ENCODE peak calls at places on chromosomes 16 and 17, in six cellular contexts. One of them, this sample, is unnamed.

GRCh38 chr17:21210411-21211076 is 3.4 kb downstream of the TMEM11 start:
- DNase-seq in progenitor cell of endocrine pancreas: no peak
- DNase-seq in SK-N-SH: no peak
- DNase-seq in uterus: no peak
- DNase-seq in CD4-positive, alpha-beta T cell: no peak
- DNase-seq in A549: no peak
- DNase-seq in this sample: no peak

GRCh38 chr17:28643979-28644781 is 778 bp downstream of the BLTP2 start:
- DNase-seq in progenitor cell of endocrine pancreas: peak
- DNase-seq in SK-N-SH: peak
- DNase-seq in uterus: no peak
- DNase-seq in CD4-positive, alpha-beta T cell: peak
- DNase-seq in A549: peak
- DNase-seq in this sample: peak

GRCh38 chr17:70074236-70074830 is 692 bp upstream of the KCNJ16 start:
- DNase-seq in progenitor cell of endocrine pancreas: no peak
- DNase-seq in SK-N-SH: no peak
- DNase-seq in uterus: no peak
- DNase-seq in CD4-positive, alpha-beta T cell: no peak
- DNase-seq in A549: no peak
- DNase-seq in this sample: no peak

GRCh38 chr17:50035930-50036329 is 20.0 kb upstream of the ITGA3 start:
- DNase-seq in progenitor cell of endocrine pancreas: no peak
- DNase-seq in SK-N-SH: no peak
- DNase-seq in uterus: no peak
- DNase-seq in CD4-positive, alpha-beta T cell: no peak
- DNase-seq in A549: no peak
- DNase-seq in this sample: no peak

GRCh38 chr17:32016231-32016630 is 9.0 kb downstream of the LRRC37B start:
- DNase-seq in progenitor cell of endocrine pancreas: no peak
- DNase-seq in SK-N-SH: no peak
- DNase-seq in uterus: no peak
- DNase-seq in CD4-positive, alpha-beta T cell: no peak
- DNase-seq in A549: no peak
- DNase-seq in this sample: no peak

GRCh38 chr16:69187891-69188451 is 1.0 kb downstream of the SNTB2 start:
- DNase-seq in progenitor cell of endocrine pancreas: peak
- DNase-seq in SK-N-SH: no peak
- DNase-seq in uterus: peak
- DNase-seq in CD4-positive, alpha-beta T cell: peak
- DNase-seq in A549: peak
- DNase-seq in this sample: peak

GRCh38 chr17:65756760-65757159 is 195.3 kb upstream of the AXIN2 start:
- DNase-seq in progenitor cell of endocrine pancreas: no peak
- DNase-seq in SK-N-SH: no peak
- DNase-seq in uterus: no peak
- DNase-seq in CD4-positive, alpha-beta T cell: no peak
- DNase-seq in A549: no peak
- DNase-seq in this sample: no peak

GRCh38 chr17:75511270-75511609 is 4.1 kb downstream of the CASKIN2 start:
- DNase-seq in progenitor cell of endocrine pancreas: no peak
- DNase-seq in SK-N-SH: no peak
- DNase-seq in uterus: no peak
- DNase-seq in CD4-positive, alpha-beta T cell: no peak
- DNase-seq in A549: no peak
- DNase-seq in this sample: no peak

GRCh38 chr16:27337024-27337423 is 23.2 kb downstream of the IL4R start:
- DNase-seq in progenitor cell of endocrine pancreas: no peak
- DNase-seq in SK-N-SH: no peak
- DNase-seq in uterus: no peak
- DNase-seq in CD4-positive, alpha-beta T cell: no peak
- DNase-seq in A549: no peak
- DNase-seq in this sample: no peak

GRCh38 chr17:42133461-42134041 is 10.9 kb downstream of the HSPB9 start:
- DNase-seq in progenitor cell of endocrine pancreas: no peak
- DNase-seq in SK-N-SH: no peak
- DNase-seq in uterus: no peak
- DNase-seq in CD4-positive, alpha-beta T cell: peak
- DNase-seq in A549: no peak
- DNase-seq in this sample: no peak

GRCh38 chr17:65697661-65698060 is 136.2 kb upstream of the AXIN2 start:
- DNase-seq in progenitor cell of endocrine pancreas: no peak
- DNase-seq in SK-N-SH: no peak
- DNase-seq in uterus: no peak
- DNase-seq in CD4-positive, alpha-beta T cell: no peak
- DNase-seq in A549: no peak
- DNase-seq in this sample: no peak

DNA sequence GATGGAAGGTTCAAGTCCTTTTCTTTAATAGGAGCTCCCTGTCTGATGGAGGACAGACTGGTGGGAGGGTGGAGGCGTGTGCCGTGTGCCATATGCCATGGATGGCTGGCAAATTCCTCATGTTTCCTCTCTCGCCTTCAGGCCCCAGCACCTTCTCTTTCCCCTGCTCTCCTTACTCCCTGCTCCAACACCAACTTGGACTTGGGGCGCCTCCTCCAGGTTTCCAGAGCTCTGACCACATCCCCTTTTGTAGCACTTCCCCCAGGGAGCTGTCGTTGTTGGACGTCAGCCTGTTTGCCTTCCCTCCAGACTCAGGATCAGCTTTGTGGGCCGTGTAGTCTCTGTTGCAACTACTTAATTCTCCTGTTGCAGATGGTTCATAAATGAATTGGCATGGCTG is 30.7 kb downstream of the TMC7 start:
- DNase-seq in progenitor cell of endocrine pancreas: no peak
- DNase-seq in SK-N-SH: no peak
- DNase-seq in uterus: no peak
- DNase-seq in CD4-positive, alpha-beta T cell: no peak
- DNase-seq in A549: peak
- DNase-seq in this sample: no peak
- TF ChIP-seq CTCF in progenitor cell of endocrine pancreas: no peak
- TF ChIP-seq CTCF in SK-N-SH: no peak
- TF ChIP-seq CTCF in uterus: no peak
- TF ChIP-seq CTCF in CD4-positive, alpha-beta T cell: no peak
- TF ChIP-seq CTCF in A549: peak
- TF ChIP-seq CTCF in this sample: no peak

DNA sequence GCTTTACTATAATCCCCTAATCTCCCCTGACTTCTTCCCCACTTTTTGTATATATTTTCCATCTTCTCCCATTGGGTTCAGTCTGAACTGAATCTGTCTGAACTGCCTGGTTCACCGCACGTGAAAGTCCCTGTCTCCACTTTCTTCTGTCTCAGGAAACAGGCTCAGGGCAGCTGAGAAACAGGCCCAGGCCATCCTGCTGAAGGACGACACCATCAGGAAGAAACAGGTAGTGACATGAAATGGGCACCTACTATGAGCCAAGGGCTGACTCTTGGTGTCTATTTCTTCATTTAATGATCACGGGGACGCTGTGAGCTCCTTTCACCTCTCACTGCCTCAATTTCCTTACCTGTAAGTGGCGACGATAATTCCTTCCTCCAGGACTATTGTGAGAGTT is 90.5 kb upstream of the HSBP1 start:
- DNase-seq in progenitor cell of endocrine pancreas: no peak
- DNase-seq in SK-N-SH: no peak
- DNase-seq in uterus: no peak
- DNase-seq in CD4-positive, alpha-beta T cell: no peak
- DNase-seq in A549: no peak
- DNase-seq in this sample: no peak
- TF ChIP-seq CTCF in progenitor cell of endocrine pancreas: no peak
- TF ChIP-seq CTCF in SK-N-SH: peak
- TF ChIP-seq CTCF in uterus: no peak
- TF ChIP-seq CTCF in CD4-positive, alpha-beta T cell: no peak
- TF ChIP-seq CTCF in A549: no peak
- TF ChIP-seq CTCF in this sample: no peak

GRCh38 chr16:65964752-65965151 is 401.7 kb upstream of the CDH5 start:
- DNase-seq in progenitor cell of endocrine pancreas: no peak
- DNase-seq in SK-N-SH: no peak
- DNase-seq in uterus: no peak
- DNase-seq in CD4-positive, alpha-beta T cell: no peak
- DNase-seq in A549: no peak
- DNase-seq in this sample: no peak
- TF ChIP-seq CTCF in progenitor cell of endocrine pancreas: no peak
- TF ChIP-seq CTCF in SK-N-SH: no peak
- TF ChIP-seq CTCF in uterus: no peak
- TF ChIP-seq CTCF in CD4-positive, alpha-beta T cell: no peak
- TF ChIP-seq CTCF in A549: no peak
- TF ChIP-seq CTCF in this sample: no peak

DNA sequence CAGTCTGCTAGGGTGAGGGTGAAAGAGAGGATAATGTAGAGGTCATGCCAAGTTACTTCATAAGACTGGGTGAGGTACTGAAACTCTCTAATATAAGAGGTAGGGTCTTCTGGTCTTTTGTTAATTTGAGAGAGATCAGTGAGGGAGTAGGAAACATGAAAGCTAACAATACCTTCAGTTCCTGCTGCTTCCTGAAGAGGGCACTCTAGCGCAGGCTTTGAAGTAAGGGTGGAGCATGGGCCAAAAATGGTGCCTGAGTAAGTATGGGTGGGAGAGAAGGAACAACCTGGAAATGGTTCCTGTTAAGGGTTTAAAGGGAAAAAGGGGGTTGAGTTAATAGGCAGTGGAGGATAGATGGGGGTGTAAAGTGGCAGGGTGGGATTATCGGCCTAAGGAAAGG is 2449.5 kb downstream of the TP53TG3F start:
- DNase-seq in progenitor cell of endocrine pancreas: no peak
- DNase-seq in SK-N-SH: peak
- DNase-seq in uterus: no peak
- DNase-seq in CD4-positive, alpha-beta T cell: no peak
- DNase-seq in A549: peak
- DNase-seq in this sample: no peak
- TF ChIP-seq CTCF in progenitor cell of endocrine pancreas: no peak
- TF ChIP-seq CTCF in SK-N-SH: peak
- TF ChIP-seq CTCF in uterus: no peak
- TF ChIP-seq CTCF in CD4-positive, alpha-beta T cell: no peak
- TF ChIP-seq CTCF in A549: no peak
- TF ChIP-seq CTCF in this sample: no peak

DNA sequence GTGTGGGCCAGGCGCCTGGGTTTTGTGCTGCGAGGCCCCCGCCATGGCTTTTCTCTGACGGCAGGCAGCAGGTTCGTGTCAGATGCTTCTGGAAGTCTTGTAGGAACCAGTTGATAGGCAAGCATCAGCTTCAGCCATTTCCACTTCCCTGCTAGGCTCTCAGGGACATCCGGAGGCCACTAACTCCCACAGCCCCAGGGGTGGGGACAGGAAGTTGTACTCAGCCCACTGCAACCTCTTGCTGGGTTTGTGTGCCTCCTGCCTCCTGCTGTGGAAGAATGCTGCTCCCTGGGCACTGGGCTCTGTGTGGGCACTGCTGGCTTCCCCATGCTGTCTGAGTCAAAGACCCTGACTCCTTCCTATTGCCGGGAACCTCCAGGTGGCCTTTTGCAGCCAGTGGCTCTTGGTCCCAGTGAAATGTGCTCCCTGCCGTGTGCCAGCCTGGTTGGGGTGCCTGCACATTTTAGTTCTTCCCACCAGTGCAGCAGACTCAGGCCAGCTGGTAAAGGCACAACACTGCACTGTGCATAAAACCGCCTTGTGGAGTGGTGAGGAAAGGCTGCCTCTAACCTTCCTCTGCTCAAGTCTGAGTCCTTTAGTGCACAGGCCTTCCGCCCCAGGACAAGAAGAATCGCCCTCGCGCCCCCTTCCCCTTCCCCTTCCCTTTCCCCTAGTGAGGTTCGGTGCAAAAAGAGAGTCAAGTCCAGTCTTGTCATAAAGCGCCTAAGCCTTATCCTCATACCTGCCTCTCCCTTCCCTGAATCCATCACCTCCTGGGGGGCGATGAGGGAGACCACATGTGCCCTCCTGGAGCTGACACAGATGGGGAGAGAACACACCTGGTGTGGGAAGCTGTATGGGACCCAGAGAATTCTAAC is 16.6 kb downstream of the LDHD start:
- DNase-seq in progenitor cell of endocrine pancreas: no peak
- DNase-seq in SK-N-SH: peak
- DNase-seq in uterus: no peak
- DNase-seq in CD4-positive, alpha-beta T cell: peak
- DNase-seq in A549: no peak
- DNase-seq in this sample: no peak
- TF ChIP-seq CTCF in progenitor cell of endocrine pancreas: no peak
- TF ChIP-seq CTCF in SK-N-SH: no peak
- TF ChIP-seq CTCF in uterus: no peak
- TF ChIP-seq CTCF in CD4-positive, alpha-beta T cell: no peak
- TF ChIP-seq CTCF in A549: no peak
- TF ChIP-seq CTCF in this sample: no peak

GRCh38 chr17:73791644-73792043 is 147.4 kb upstream of the SDK2 start:
- DNase-seq in progenitor cell of endocrine pancreas: no peak
- DNase-seq in SK-N-SH: no peak
- DNase-seq in uterus: no peak
- DNase-seq in CD4-positive, alpha-beta T cell: no peak
- DNase-seq in A549: no peak
- DNase-seq in this sample: no peak

GRCh38 chr17:73792994-73793393 is 148.7 kb upstream of the SDK2 start:
- DNase-seq in progenitor cell of endocrine pancreas: no peak
- DNase-seq in SK-N-SH: no peak
- DNase-seq in uterus: no peak
- DNase-seq in CD4-positive, alpha-beta T cell: no peak
- DNase-seq in A549: no peak
- DNase-seq in this sample: no peak

GRCh38 chr17:73791121-73791520 is 146.9 kb upstream of the SDK2 start:
- DNase-seq in progenitor cell of endocrine pancreas: no peak
- DNase-seq in SK-N-SH: no peak
- DNase-seq in uterus: no peak
- DNase-seq in CD4-positive, alpha-beta T cell: no peak
- DNase-seq in A549: no peak
- DNase-seq in this sample: no peak

GRCh38 chr17:73795730-73796129 is 151.5 kb upstream of the SDK2 start:
- DNase-seq in progenitor cell of endocrine pancreas: no peak
- DNase-seq in SK-N-SH: no peak
- DNase-seq in uterus: no peak
- DNase-seq in CD4-positive, alpha-beta T cell: no peak
- DNase-seq in A549: no peak
- DNase-seq in this sample: no peak

GRCh38 chr17:73794336-73794735 is 150.1 kb upstream of the SDK2 start:
- DNase-seq in progenitor cell of endocrine pancreas: no peak
- DNase-seq in SK-N-SH: no peak
- DNase-seq in uterus: no peak
- DNase-seq in CD4-positive, alpha-beta T cell: no peak
- DNase-seq in A549: no peak
- DNase-seq in this sample: no peak
- TF ChIP-seq CTCF in progenitor cell of endocrine pancreas: no peak
- TF ChIP-seq CTCF in SK-N-SH: no peak
- TF ChIP-seq CTCF in uterus: no peak
- TF ChIP-seq CTCF in CD4-positive, alpha-beta T cell: no peak
- TF ChIP-seq CTCF in A549: no peak
- TF ChIP-seq CTCF in this sample: no peak

GRCh38 chr17:71505981-71506380 is 614.8 kb upstream of the SOX9 start:
- DNase-seq in progenitor cell of endocrine pancreas: no peak
- DNase-seq in SK-N-SH: no peak
- DNase-seq in uterus: no peak
- DNase-seq in CD4-positive, alpha-beta T cell: no peak
- DNase-seq in A549: no peak
- DNase-seq in this sample: no peak
- TF ChIP-seq CTCF in progenitor cell of endocrine pancreas: no peak
- TF ChIP-seq CTCF in SK-N-SH: no peak
- TF ChIP-seq CTCF in uterus: no peak
- TF ChIP-seq CTCF in CD4-positive, alpha-beta T cell: no peak
- TF ChIP-seq CTCF in A549: no peak
- TF ChIP-seq CTCF in this sample: no peak

DNA sequence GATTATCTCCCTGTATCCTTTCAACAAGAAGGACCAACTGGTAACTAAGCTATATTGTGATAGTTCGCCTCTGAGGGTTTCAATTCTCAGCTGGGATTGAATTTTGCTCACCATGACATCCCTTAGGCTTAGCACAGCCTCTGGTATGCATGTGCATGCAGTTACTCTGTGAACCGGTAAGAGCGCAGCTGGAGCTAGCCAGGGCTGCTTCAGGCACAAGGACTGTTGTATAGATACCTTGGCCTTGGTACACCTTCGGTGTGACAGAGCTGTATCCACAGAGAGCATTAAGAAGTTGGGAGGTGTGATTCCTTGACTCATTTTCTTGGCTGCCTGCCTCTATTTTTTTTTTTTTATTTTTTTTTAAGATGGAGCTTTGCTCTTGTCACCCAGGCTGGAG is 2.3 kb upstream of the NUTF2 start:
- DNase-seq in progenitor cell of endocrine pancreas: no peak
- DNase-seq in SK-N-SH: no peak
- DNase-seq in uterus: no peak
- DNase-seq in CD4-positive, alpha-beta T cell: no peak
- DNase-seq in A549: no peak
- DNase-seq in this sample: no peak
- TF ChIP-seq CTCF in progenitor cell of endocrine pancreas: no peak
- TF ChIP-seq CTCF in SK-N-SH: no peak
- TF ChIP-seq CTCF in uterus: no peak
- TF ChIP-seq CTCF in CD4-positive, alpha-beta T cell: no peak
- TF ChIP-seq CTCF in A549: no peak
- TF ChIP-seq CTCF in this sample: no peak

This sample was measured in endothelial cell.